ENCODE peak calls at places on chromosomes 12 and 14, in six cellular contexts. Z, T, X, M, C and E are unnamed samples.
A peak's percentile ranks its signal among the peaks of the same experiment; 100 is the strongest.

GRCh38 chr14:105646175-105646574 is 119.8 kb downstream of the TMEM121 start:
- DNase-seq in C (no peak), Z (no peak), T (no peak), M (no peak), X (no peak), E (peak; percentile 81)

GRCh38 chr14:59161571-59162175 is 26.8 kb upstream of the DAAM1 start:
- DNase-seq in T (no peak), C (no peak), M (peak; percentile 3), X (no peak), Z (peak; percentile 80), E (no peak)

GRCh38 chr12:13982010-13982409 is 608 bp upstream of the GRIN2B start:
- DNase-seq in M (no peak), T (no peak), Z (no peak), X (no peak), C (no peak), E (no peak)

GRCh38 chr14:29521526-29522137 is 406.0 kb downstream of the PRKD1 start:
- DNase-seq in T (no peak), X (peak; percentile 3), Z (peak; percentile 40), C (no peak), M (peak; percentile 74), E (no peak)

GRCh38 chr14:95527392-95528002 is 7.4 kb upstream of the GLRX5 start:
- DNase-seq in X (peak; percentile 66), C (no peak), T (no peak), Z (peak; percentile 88), M (peak; percentile 66), E (no peak)

GRCh38 chr12:92502417-92503028 is 200.3 kb upstream of the PLEKHG7 start:
- DNase-seq in C (no peak), X (peak; percentile 69), T (no peak), Z (peak; percentile 7), M (peak; percentile 45), E (no peak)

GRCh38 chr12:22802883-22803640 is 178.1 kb downstream of the ETNK1 start:
- DNase-seq in Z (no peak), M (no peak), T (no peak), X (no peak), C (no peak), E (no peak)

GRCh38 chr14:53946404-53947400 is 9.9 kb downstream of the BMP4 start:
- DNase-seq in X (no peak), Z (no peak), M (peak; percentile 82), C (no peak), T (no peak), E (no peak)

GRCh38 chr12:99271071-99271470 is 376.5 kb upstream of the GARIN6 start:
- DNase-seq in Z (no peak), X (no peak), T (no peak), M (no peak), C (no peak), E (no peak)

GRCh38 chr12:87142346-87142745 is 886.2 kb upstream of the MGAT4C start:
- DNase-seq in C (no peak), X (no peak), Z (peak; percentile 21), T (no peak), M (no peak), E (no peak)

GRCh38 chr12:50362671-50363070 is 33.7 kb downstream of the FAM186A start:
- DNase-seq in T (no peak), Z (no peak), C (no peak), M (no peak), X (no peak), E (no peak)

GRCh38 chr14:99930420-99931274 is 134.6 kb upstream of the EVL start:
- DNase-seq in T (no peak), M (peak; percentile 16), Z (peak; percentile 51), X (no peak), C (no peak), E (no peak)

GRCh38 chr12:53750812-53751335 is 905 bp downstream of the CISTR start:
- DNase-seq in X (peak; percentile 66), T (no peak), C (no peak), Z (no peak), M (peak; percentile 87), E (peak; percentile 48)

GRCh38 chr12:65786041-65786440 is 38.2 kb upstream of the HMGA2 start:
- DNase-seq in T (no peak), X (no peak), Z (no peak), C (no peak), M (no peak), E (no peak)

GRCh38 chr12:90129369-90130030 is 420.9 kb upstream of the ATP2B1 start:
- DNase-seq in C (no peak), Z (no peak), T (no peak), X (no peak), M (no peak), E (no peak)

GRCh38 chr14:76510255-76510654 is 134.3 kb downstream of the ESRRB start:
- DNase-seq in T (no peak), Z (no peak), X (no peak), C (no peak), M (no peak), E (no peak)

GRCh38 chr14:67480011-67480410 is 8.5 kb downstream of the TMEM229B start:
- DNase-seq in C (no peak), T (no peak), Z (no peak), M (peak; percentile 72), X (peak; percentile 21), E (no peak)

GRCh38 chr12:49253033-49253623 is 11.8 kb upstream of the TUBA1C start:
- DNase-seq in X (no peak), T (no peak), C (no peak), M (no peak), Z (no peak), E (no peak)

GRCh38 chr12:3803865-3804472 is 51.1 kb upstream of the CRACR2A start:
- DNase-seq in Z (peak; percentile 81), C (peak; percentile 23), T (no peak), M (peak; percentile 90), X (peak; percentile 74), E (peak; percentile 49)

GRCh38 chr12:241266-241665 is 21.4 kb downstream of the SLC6A13 start:
- DNase-seq in Z (no peak), C (no peak), M (no peak), T (no peak), X (no peak), E (no peak)

GRCh38 chr12:40312982-40313576 is 88.3 kb downstream of the LRRK2 start:
- DNase-seq in M (peak; percentile 49), Z (peak; percentile 53), T (no peak), C (no peak), X (peak; percentile 54), E (no peak)

GRCh38 chr12:68560823-68561422 is 49.8 kb upstream of the RAP1B start:
- DNase-seq in X (no peak), C (no peak), Z (no peak), T (no peak), M (no peak), E (no peak)

GRCh38 chr12:44874981-44875416 is 1.1 kb downstream of the NELL2 start:
- DNase-seq in Z (no peak), C (no peak), X (peak; percentile 18), T (no peak), M (peak; percentile 71), E (peak; percentile 65)

GRCh38 chr12:51834411-51834810 is 14.1 kb downstream of the FIGNL2 start:
- DNase-seq in T (no peak), Z (no peak), X (no peak), C (no peak), M (no peak), E (no peak)

GRCh38 chr12:31600252-31600651 is 9.3 kb upstream of the DENND5B start:
- DNase-seq in M (no peak), T (no peak), Z (no peak), X (peak; percentile 73), C (no peak), E (no peak)